ENCODE peak calls at places on chromosomes 7 and 10, in five cellular contexts. R is osteocyte, S is MCF 10A, D is SK-MEL-5, V is adipocyte. L is an unnamed sample.

GRCh38 chr10:92031580-92031979 is 108.0 kb downstream of the BTAF1 start:
- DNase-seq in R (no peak), S (no peak), D (no peak), V (no peak), L (no peak)

GRCh38 chr7:27277628-27278027 is 35.0 kb downstream of the EVX1 start:
- DNase-seq in R (no peak), S (peak), D (peak), V (peak), L (no peak)

GRCh38 chr7:148941598-148942280 is 57.6 kb upstream of the EZH2 start:
- DNase-seq in R (peak), S (peak), D (peak), V (peak), L (peak)

GRCh38 chr10:64288404-64288803 is 767.2 kb downstream of the REEP3 start:
- DNase-seq in R (no peak), S (no peak), D (no peak), V (no peak), L (no peak)

GRCh38 chr7:103651978-103652377 is 206.0 kb upstream of the SLC26A5 start:
- DNase-seq in R (no peak), S (no peak), D (no peak), V (no peak), L (no peak)

GRCh38 chr10:106181491-106181890 is 983.0 kb downstream of the SORCS1 start:
- DNase-seq in R (no peak), S (no peak), D (no peak), V (peak), L (peak)

GRCh38 chr10:72250666-72251065 is 23.1 kb upstream of the DDIT4 start:
- DNase-seq in R (no peak), S (peak), D (no peak), V (peak), L (peak)

GRCh38 chr7:1720325-1720724 is 50.2 kb downstream of the ELFN1 start:
- DNase-seq in R (no peak), S (no peak), D (no peak), V (no peak), L (no peak)

GRCh38 chr10:78566216-78567135 is 502.3 kb upstream of the ZMIZ1 start:
- DNase-seq in R (no peak), S (no peak), D (no peak), V (peak), L (peak)

GRCh38 chr10:44982496-44982895 is 3.9 kb upstream of the DEPP1 start:
- DNase-seq in R (no peak), S (no peak), D (no peak), V (no peak), L (no peak)

GRCh38 chr7:149043936-149044335 is 15.6 kb upstream of the PDIA4 start:
- DNase-seq in R (no peak), S (no peak), D (no peak), V (no peak), L (no peak)

GRCh38 chr10:6299234-6299633 is 96.5 kb downstream of the PFKFB3 start:
- DNase-seq in R (no peak), S (peak), D (no peak), V (no peak), L (no peak)

GRCh38 chr10:121522841-121523240 is 75.4 kb downstream of the FGFR2 start:
- DNase-seq in R (no peak), S (no peak), D (no peak), V (no peak), L (no peak)

GRCh38 chr10:97408496-97408992 is 7.4 kb upstream of the RRP12 start:
- DNase-seq in R (no peak), S (no peak), D (no peak), V (no peak), L (no peak)

GRCh38 chr7:155773531-155773930 is 38.7 kb downstream of the SHH start:
- DNase-seq in R (no peak), S (no peak), D (no peak), V (no peak), L (peak)

GRCh38 chr10:43124574-43125273 is 13.5 kb upstream of the CSGALNACT2 start:
- DNase-seq in R (peak), S (no peak), D (no peak), V (peak), L (no peak)